ENCODE peak calls at places on chromosomes 7 and 10, in five cellular contexts. F is IMR-90; K is activated CD8-positive, alpha-beta memory T cell treated with anti-CD3 and anti-CD28 coated beads for 24 hours; H is GM04504; A is mucosa of gallbladder. U is an unnamed sample.
A peak's percentile ranks its signal among the peaks of the same experiment; 100 is the strongest.

GRCh38 chr7:123410273-123410928 is 124.0 kb downstream of the IQUB start:
- DNase-seq in F (no peak), K (no peak), H (no peak), A (peak; percentile 12), U (no peak)

GRCh38 chr10:79352035-79352595 is 4.8 kb downstream of the PPIF start:
- DNase-seq in F (no peak), K (no peak), H (no peak), A (peak; percentile 4), U (no peak)

GRCh38 chr10:128009357-128009756 is 102.5 kb downstream of the PTPRE start:
- DNase-seq in F (no peak), K (no peak), H (no peak), A (no peak), U (no peak)

GRCh38 chr7:5452937-5453540 is 29.4 kb upstream of the TNRC18 start:
- DNase-seq in F (peak; percentile 84), K (no peak), H (no peak), A (no peak), U (no peak)

GRCh38 chr7:116167177-116167576 is 43.2 kb upstream of the TES start:
- DNase-seq in F (no peak), K (no peak), H (no peak), A (no peak), U (no peak)

GRCh38 chr7:47982610-47983009 is 3.2 kb upstream of the HUS1 start:
- DNase-seq in F (no peak), K (no peak), H (no peak), A (no peak), U (no peak)

GRCh38 chr7:88344956-88345832 is 38.5 kb upstream of the STEAP4 start:
- DNase-seq in F (no peak), K (no peak), H (no peak), A (peak; percentile 44), U (no peak)

GRCh38 chr7:91319326-91319725 is 55.1 kb downstream of the FZD1 start:
- DNase-seq in F (no peak), K (no peak), H (no peak), A (no peak), U (no peak)

GRCh38 chr7:93980744-93981479 is 23.2 kb downstream of the BET1 start:
- DNase-seq in F (peak; percentile 40), K (no peak), H (no peak), A (no peak), U (no peak)

GRCh38 chr10:112565434-112566053 is 118.5 kb downstream of the VTI1A start:
- DNase-seq in F (peak; percentile 72), K (no peak), H (peak; percentile 40), A (peak; percentile 58), U (peak; percentile 6)

GRCh38 chr7:140236626-140237025 is 59.8 kb upstream of the KDM7A start:
- DNase-seq in F (no peak), K (no peak), H (no peak), A (no peak), U (no peak)

GRCh38 chr10:34612938-34613337 is 202.2 kb downstream of the PARD3 start:
- DNase-seq in F (no peak), K (no peak), H (no peak), A (no peak), U (no peak)

GRCh38 chr7:101614098-101614938 is 14.8 kb downstream of the MYL10 start:
- DNase-seq in F (no peak), K (no peak), H (no peak), A (no peak), U (no peak)

GRCh38 chr7:32381024-32381601 is 109.1 kb downstream of the LSM5 start:
- DNase-seq in F (no peak), K (no peak), H (no peak), A (no peak), U (no peak)

GRCh38 chr10:11875499-11876281 is 52.5 kb downstream of the PROSER2 start:
- DNase-seq in F (peak; percentile 87), K (no peak), H (peak; percentile 79), A (peak; percentile 93), U (peak; percentile 89)

GRCh38 chr10:30980951-30981616 is 50.6 kb downstream of the ZNF438 start:
- DNase-seq in F (peak; percentile 63), K (no peak), H (peak; percentile 79), A (peak; percentile 87), U (peak; percentile 66)

GRCh38 chr10:23362879-23363787 is 18.5 kb upstream of the C10orf67 start:
- DNase-seq in F (no peak), K (no peak), H (no peak), A (no peak), U (no peak)

GRCh38 chr7:128827971-128828711 is 2.1 kb upstream of the FLNC start:
- DNase-seq in F (peak; percentile 88), K (no peak), H (no peak), A (no peak), U (no peak)

GRCh38 chr10:114045071-114045737 is 1.5 kb downstream of the ADRB1 start:
- DNase-seq in F (no peak), K (peak; percentile 66), H (no peak), A (peak; percentile 16), U (no peak)

GRCh38 chr7:25951414-25952276 is 200.4 kb upstream of the NFE2L3 start:
- DNase-seq in F (no peak), K (no peak), H (no peak), A (no peak), U (no peak)

GRCh38 chr10:133461841-133462240 is 8.1 kb downstream of the SCART1 start:
- DNase-seq in F (no peak), K (no peak), H (no peak), A (peak; percentile 6), U (no peak)

GRCh38 chr7:36871863-36872262 is 147.6 kb upstream of the AOAH start:
- DNase-seq in F (peak; percentile 2), K (no peak), H (no peak), A (no peak), U (no peak)

GRCh38 chr10:58593008-58593407 is 80.3 kb downstream of the BICC1 start:
- DNase-seq in F (no peak), K (no peak), H (no peak), A (no peak), U (no peak)

GRCh38 chr7:50598455-50599343 is 33.5 kb upstream of the DDC start:
- DNase-seq in F (no peak), K (no peak), H (no peak), A (no peak), U (no peak)

GRCh38 chr7:27697861-27698430 is 35.3 kb upstream of the HIBADH start:
- DNase-seq in F (peak; percentile 49), K (no peak), H (no peak), A (peak; percentile 30), U (peak; percentile 43)

GRCh38 chr10:124517466-124517865 is 55.8 kb downstream of the LHPP start:
- DNase-seq in F (no peak), K (no peak), H (no peak), A (no peak), U (no peak)

GRCh38 chr7:101913247-101913721 is 95.9 kb downstream of the CUX1 start:
- DNase-seq in F (no peak), K (no peak), H (no peak), A (no peak), U (no peak)

GRCh38 chr10:70331486-70332268 is 47.9 kb upstream of the NPFFR1 start:
- DNase-seq in F (peak; percentile 93), K (no peak), H (peak; percentile 81), A (peak; percentile 81), U (peak; percentile 87)

GRCh38 chr10:62561151-62561550 is 187.0 kb downstream of the ZNF365 start:
- DNase-seq in F (peak; percentile 27), K (no peak), H (no peak), A (no peak), U (no peak)

GRCh38 chr7:47536705-47537611 is 45.0 kb downstream of the TNS3 start:
- DNase-seq in F (peak; percentile 76), K (no peak), H (peak; percentile 74), A (peak; percentile 55), U (no peak)

GRCh38 chr7:151876899-151877777 is at the start of gene PRKAG2:
- DNase-seq in F (no peak), K (peak; percentile 91), H (no peak), A (peak; percentile 55), U (no peak)

GRCh38 chr7:140539466-140539865 is 60.2 kb upstream of the MKRN1 start:
- DNase-seq in F (no peak), K (no peak), H (no peak), A (no peak), U (no peak)

GRCh38 chr10:29714096-29714874 is 79.5 kb upstream of the SVIL start:
- DNase-seq in F (peak; percentile 93), K (no peak), H (peak; percentile 50), A (no peak), U (peak; percentile 62)

GRCh38 chr10:88243847-88244730 is 339.0 kb downstream of the RNLS start:
- DNase-seq in F (peak; percentile 87), K (no peak), H (no peak), A (peak; percentile 71), U (no peak)